ENCODE peak calls at places on chromosomes 16 and 17, in six cellular contexts. J is mesenchymal stem cell, P is IMR-90, X is H1, K is H9, U is neuronal stem cell. Y is an unnamed sample.

GRCh38 chr17:33893192-33893591 is 361.9 kb upstream of the CCL2 start:
- DNase-seq in J (no peak), P (no peak), U (no peak), K (no peak), X (no peak), Y (no peak)

GRCh38 chr17:57357392-57357784 is 101.1 kb downstream of the MSI2 start:
- DNase-seq in K (no peak), U (no peak), P (no peak), J (no peak), X (no peak), Y (no peak)

GRCh38 chr17:38358586-38359513 is 7.2 kb downstream of the SOCS7 start:
- DNase-seq in K (no peak), X (no peak), J (no peak), U (no peak), P (no peak), Y (no peak)

GRCh38 chr16:30027588-30028437 is 3.3 kb downstream of the TLCD3B start:
- DNase-seq in J (no peak), P (no peak), K (no peak), X (no peak), U (no peak), Y (no peak)

GRCh38 chr16:12815361-12815760 is 11.7 kb upstream of the CPPED1 start:
- DNase-seq in K (no peak), J (no peak), P (no peak), U (no peak), X (no peak), Y (no peak)

GRCh38 chr16:85731179-85731578 is 19.7 kb downstream of the C16orf74 start:
- DNase-seq in K (no peak), P (no peak), X (no peak), J (no peak), U (no peak), Y (no peak)

GRCh38 chr17:42132941-42133340 is 10.3 kb downstream of the HSPB9 start:
- DNase-seq in J (peak; percentile 91), X (no peak), K (no peak), P (peak; percentile 81), U (no peak), Y (no peak)

GRCh38 chr16:70689035-70689969 is 3.4 kb upstream of the MTSS2 start:
- DNase-seq in P (no peak), X (no peak), U (no peak), K (no peak), J (no peak), Y (no peak)

GRCh38 chr16:85436207-85436606 is 176.9 kb upstream of the GSE1 start:
- DNase-seq in X (no peak), U (no peak), P (no peak), J (no peak), K (peak; percentile 54), Y (no peak)

GRCh38 chr16:49488740-49489525 is 115.3 kb downstream of the C16orf78 start:
- DNase-seq in J (no peak), U (no peak), X (no peak), P (no peak), K (no peak), Y (no peak)

GRCh38 chr16:68400924-68401460 is 47.3 kb downstream of the SMPD3 start:
- DNase-seq in X (no peak), K (no peak), U (no peak), J (no peak), P (no peak), Y (no peak)

GRCh38 chr17:32305049-32305448 is 36.9 kb downstream of the C17orf75 start:
- DNase-seq in U (no peak), P (no peak), J (no peak), K (no peak), X (no peak), Y (no peak)

GRCh38 chr17:1649844-1650409 is at the start of gene RILP:
- DNase-seq in U (no peak), X (peak; percentile 70), J (no peak), K (peak; percentile 85), P (no peak), Y (peak; percentile 81)

GRCh38 chr17:12765544-12765943 is 23.8 kb upstream of the ARHGAP44 start:
- DNase-seq in K (no peak), J (peak; percentile 77), U (no peak), X (no peak), P (peak; percentile 96), Y (peak; percentile 9)

GRCh38 chr17:49931416-49931815 is 37.6 kb upstream of the DLX4 start:
- DNase-seq in J (no peak), K (no peak), P (no peak), U (no peak), X (no peak), Y (no peak)

GRCh38 chr17:80034977-80035686 is 540 bp downstream of the TBC1D16 start:
- DNase-seq in X (peak; percentile 75), P (peak; percentile 43), K (peak; percentile 25), J (peak; percentile 73), U (peak; percentile 27), Y (peak; percentile 25)

GRCh38 chr17:53193044-53193443 is 629.7 kb upstream of the KIF2B start:
- DNase-seq in X (no peak), P (no peak), J (no peak), U (no peak), K (no peak), Y (peak; percentile 48)

GRCh38 chr17:44780845-44781480 is 22.2 kb downstream of the ADAM11 start:
- DNase-seq in U (no peak), P (no peak), X (no peak), K (no peak), J (no peak), Y (no peak)
- H2BK5ac ChIP-seq in U (no peak overlapping the region), P (no peak overlapping the region), X (no peak overlapping the region), K (no peak overlapping the region), J (no peak overlapping the region), Y (no peak overlapping the region)

GRCh38 chr17:74750327-74751069 is 2.1 kb downstream of the NHERF1 start:
- DNase-seq in X (no peak), K (no peak), J (no peak), P (no peak), U (no peak), Y (no peak)
- H2AFZ ChIP-seq in X (no peak overlapping the region), K (no peak overlapping the region), J (no peak overlapping the region), P (peak overlapping the region; percentile 97), U (no peak overlapping the region), Y (peak overlapping the region; percentile 4)

GRCh38 chr17:4948997-4949320 is 629 bp upstream of the PFN1 start:
- DNase-seq in K (peak; percentile 90), X (peak; percentile 85), J (peak; percentile 94), P (peak; percentile 89), U (peak; percentile 88), Y (peak; percentile 90)
- H2BK5ac ChIP-seq in K (no peak overlapping the region), X (peak overlapping the region; percentile 94), J (peak overlapping the region; percentile 94), P (peak overlapping the region; percentile 90), U (peak overlapping the region; percentile 100), Y (peak overlapping the region; percentile 99)

DNA sequence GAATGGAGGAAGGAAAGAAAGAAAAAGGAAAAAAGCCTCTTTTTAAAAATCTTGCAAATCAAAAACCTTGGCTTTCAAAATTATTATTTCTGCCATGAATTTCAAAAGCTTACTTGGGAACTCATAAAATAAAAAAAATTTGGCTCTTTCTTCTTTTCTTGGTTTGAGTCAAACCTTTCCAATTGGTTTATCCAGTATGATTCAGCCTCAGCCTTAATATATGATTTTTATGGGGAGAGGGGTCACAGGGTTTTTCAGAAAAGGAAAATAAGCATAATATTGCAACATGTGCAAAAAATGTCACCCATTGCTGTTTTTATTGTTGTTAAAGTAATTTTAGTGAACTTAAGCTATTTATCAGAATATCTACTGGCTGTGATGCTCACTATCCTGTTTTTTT is 31.2 kb upstream of the HAPSTR1 start:
- DNase-seq in K (no peak), P (no peak), U (no peak), X (no peak), J (no peak), Y (no peak)
- H2AFZ ChIP-seq in K (no peak overlapping the region), P (no peak overlapping the region), U (no peak overlapping the region), X (no peak overlapping the region), J (no peak overlapping the region), Y (no peak overlapping the region)

DNA sequence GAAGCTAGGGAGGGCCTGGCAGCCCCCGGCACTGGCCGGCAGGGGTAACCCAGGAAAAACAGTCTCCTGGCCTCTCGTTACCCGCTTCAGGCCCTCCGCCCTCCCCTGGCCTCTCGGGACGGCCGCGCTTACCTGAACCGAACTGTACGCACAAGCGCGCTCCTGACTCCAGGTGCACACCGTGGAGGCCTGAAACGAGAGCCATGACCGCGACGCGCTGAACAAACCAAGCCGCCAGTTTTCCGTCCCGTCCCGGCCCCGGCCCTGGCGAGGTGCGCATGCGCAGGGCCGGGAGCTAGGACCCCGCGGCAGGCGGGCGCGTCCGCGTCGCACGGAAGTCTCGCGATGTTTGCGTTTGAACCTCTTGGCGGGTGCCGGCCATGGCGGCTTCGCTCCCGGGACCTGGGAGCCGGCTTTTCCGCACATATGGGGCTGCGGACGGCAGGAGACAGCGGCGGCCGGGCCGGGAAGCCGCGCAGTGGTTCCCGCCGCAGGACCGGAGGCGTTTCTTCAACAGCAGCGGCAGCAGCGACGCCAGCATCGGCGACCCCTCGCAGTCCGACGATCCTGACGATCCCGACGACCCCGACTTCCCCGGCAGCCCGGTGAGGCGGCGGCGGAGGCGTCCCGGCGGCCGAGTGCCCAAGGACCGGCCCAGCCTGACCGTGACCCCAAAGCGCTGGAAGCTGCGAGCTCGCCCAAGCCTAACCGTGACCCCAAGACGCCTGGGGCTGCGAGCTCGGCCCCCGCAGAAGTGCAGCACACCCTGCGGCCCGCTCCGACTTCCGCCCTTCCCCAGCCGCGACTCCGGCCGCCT is at the start of gene HASPIN:
- DNase-seq in K (peak; percentile 94), U (peak; percentile 96), J (peak; percentile 88), P (peak; percentile 84), X (peak; percentile 95), Y (peak; percentile 99)
- H2BK5ac ChIP-seq in K (no peak within 1 kb of the TSS), U (peak within 1 kb of the TSS; percentile 2), J (peak within 1 kb of the TSS; percentile 21), P (peak within 1 kb of the TSS; percentile 98), X (peak within 1 kb of the TSS; percentile 96), Y (peak within 1 kb of the TSS; percentile 90)

Y was measured in trophoblast cell.